ENCODE peak calls at places on chromosome 2, in four cellular contexts. E, A, H and R are unnamed samples.

GRCh38 chr2:120516323-120517314 is 170.7 kb downstream of the INHBB start:
- DNase-seq in E (no peak), A (no peak), H (no peak), R (no peak)

GRCh38 chr2:72081450-72081849 is 66.2 kb downstream of the CYP26B1 start:
- DNase-seq in E (no peak), A (no peak), H (no peak), R (no peak)

GRCh38 chr2:48415765-48416515 is 114.0 kb upstream of the STON1 start:
- DNase-seq in E (peak; percentile 52), A (peak; percentile 26), H (no peak), R (no peak)

GRCh38 chr2:29062371-29062770 is 12.0 kb downstream of the PCARE start:
- DNase-seq in E (no peak), A (no peak), H (no peak), R (no peak)

GRCh38 chr2:149690825-149691224 is 103.2 kb upstream of the MMADHC start:
- DNase-seq in E (no peak), A (no peak), H (no peak), R (no peak)

GRCh38 chr2:73323551-73323950 is 30.2 kb upstream of the EGR4 start:
- DNase-seq in E (no peak), A (no peak), H (no peak), R (no peak)

GRCh38 chr2:3309496-3310355 is 67.9 kb downstream of the EIPR1 start:
- DNase-seq in E (no peak), A (no peak), H (no peak), R (no peak)

GRCh38 chr2:15426606-15427005 is 134.5 kb downstream of the NBAS start:
- DNase-seq in E (no peak), A (no peak), H (no peak), R (no peak)

GRCh38 chr2:37283207-37283606 is 41.4 kb downstream of the PRKD3 start:
- DNase-seq in E (no peak), A (no peak), H (no peak), R (no peak)

GRCh38 chr2:62152000-62152399 is 43.9 kb upstream of the B3GNT2 start:
- DNase-seq in E (no peak), A (peak; percentile 64), H (no peak), R (no peak)

GRCh38 chr2:235045973-235046343 is 94.1 kb downstream of the SH3BP4 start:
- DNase-seq in E (no peak), A (no peak), H (no peak), R (no peak)

GRCh38 chr2:181468313-181468712 is 11.1 kb downstream of the ITGA4 start:
- DNase-seq in E (no peak), A (no peak), H (no peak), R (no peak)

GRCh38 chr2:70931376-70932000 is 4.2 kb upstream of the ATP6V1B1 start:
- DNase-seq in E (no peak), A (no peak), H (no peak), R (no peak)

GRCh38 chr2:200442471-200442870 is 67.4 kb downstream of the KCTD18 start:
- DNase-seq in E (no peak), A (no peak), H (no peak), R (no peak)

GRCh38 chr2:231482806-231483391 is 18.6 kb upstream of the NCL start:
- DNase-seq in E (peak; percentile 89), A (peak; percentile 69), H (peak; percentile 82), R (peak; percentile 62)
- TF ChIP-seq CTCF in E (peak; percentile 98), A (peak; percentile 86), H (peak; percentile 95), R (peak; percentile 89)

DNA sequence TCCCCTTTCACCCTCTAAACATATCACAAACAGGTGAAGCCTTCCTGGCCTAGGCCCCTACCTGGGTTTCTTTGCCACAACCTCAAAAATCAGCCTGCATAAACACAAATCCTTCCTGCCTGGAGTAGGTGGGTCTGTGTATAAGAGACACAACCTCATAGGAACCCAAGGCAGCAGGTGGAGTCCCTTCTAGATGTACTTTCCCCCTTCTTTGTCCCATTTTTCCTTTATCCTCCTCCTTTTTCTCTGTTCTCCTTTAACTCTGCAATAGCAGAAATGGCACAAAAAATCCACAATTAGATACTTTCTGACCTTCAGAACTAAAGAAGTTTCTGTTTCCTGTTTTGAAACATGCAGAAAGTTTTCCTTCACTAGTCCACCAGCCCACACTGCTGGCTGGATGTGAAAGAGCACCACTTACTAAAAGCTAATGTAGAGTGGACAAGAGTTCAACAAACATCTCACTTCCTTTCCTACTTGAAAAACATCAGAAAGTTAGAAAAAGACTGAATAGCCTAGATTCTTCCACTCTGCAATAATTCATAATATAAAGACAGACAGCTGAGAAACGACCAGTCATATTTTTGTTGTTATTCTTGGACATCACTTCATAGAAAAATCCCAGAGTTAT is 11.2 kb downstream of the SLC40A1 start:
- DNase-seq in E (no peak), A (no peak), H (no peak), R (no peak)
- TF ChIP-seq CTCF in E (no peak), A (no peak), H (no peak), R (no peak)

GRCh38 chr2:112662702-112663101 is 17.0 kb downstream of the SLC20A1 start:
- DNase-seq in E (no peak), A (no peak), H (no peak), R (no peak)

GRCh38 chr2:112658820-112659667 is 13.3 kb downstream of the SLC20A1 start:
- DNase-seq in E (no peak), A (peak; percentile 41), H (no peak), R (no peak)

GRCh38 chr2:112660138-112660537 is 14.4 kb downstream of the SLC20A1 start:
- DNase-seq in E (no peak), A (no peak), H (no peak), R (no peak)

GRCh38 chr2:112664689-112665088 is 18.9 kb downstream of the SLC20A1 start:
- DNase-seq in E (no peak), A (no peak), H (no peak), R (no peak)

GRCh38 chr2:112661656-112662305 is 16.0 kb downstream of the SLC20A1 start:
- DNase-seq in E (no peak), A (peak; percentile 58), H (no peak), R (no peak)
- TF ChIP-seq CTCF in E (no peak), A (no peak), H (no peak), R (no peak)

GRCh38 chr2:8882094-8882493 is 44.7 kb upstream of the KIDINS220 start:
- DNase-seq in E (no peak), A (peak; percentile 55), H (peak; percentile 50), R (no peak)
- TF ChIP-seq CTCF in E (peak; percentile 27), A (peak; percentile 29), H (no peak), R (no peak)

GRCh38 chr2:219731173-219731572 is 103.7 kb downstream of the SLC4A3 start:
- DNase-seq in E (no peak), A (no peak), H (no peak), R (no peak)
- TF ChIP-seq CTCF in E (no peak), A (peak; percentile 13), H (no peak), R (no peak)

GRCh38 chr2:84492571-84492970 is 23.7 kb upstream of the DNAH6 start:
- DNase-seq in E (no peak), A (no peak), H (no peak), R (no peak)
- TF ChIP-seq CTCF in E (no peak), A (peak; percentile 28), H (no peak), R (no peak)

GRCh38 chr2:238287702-238288649 is at the start of gene PER2:
- DNase-seq in E (peak; percentile 50), A (peak; percentile 91), H (peak; percentile 69), R (peak; percentile 79)
- TF ChIP-seq CTCF in E (no peak), A (peak; percentile 19), H (no peak), R (no peak)

DNA sequence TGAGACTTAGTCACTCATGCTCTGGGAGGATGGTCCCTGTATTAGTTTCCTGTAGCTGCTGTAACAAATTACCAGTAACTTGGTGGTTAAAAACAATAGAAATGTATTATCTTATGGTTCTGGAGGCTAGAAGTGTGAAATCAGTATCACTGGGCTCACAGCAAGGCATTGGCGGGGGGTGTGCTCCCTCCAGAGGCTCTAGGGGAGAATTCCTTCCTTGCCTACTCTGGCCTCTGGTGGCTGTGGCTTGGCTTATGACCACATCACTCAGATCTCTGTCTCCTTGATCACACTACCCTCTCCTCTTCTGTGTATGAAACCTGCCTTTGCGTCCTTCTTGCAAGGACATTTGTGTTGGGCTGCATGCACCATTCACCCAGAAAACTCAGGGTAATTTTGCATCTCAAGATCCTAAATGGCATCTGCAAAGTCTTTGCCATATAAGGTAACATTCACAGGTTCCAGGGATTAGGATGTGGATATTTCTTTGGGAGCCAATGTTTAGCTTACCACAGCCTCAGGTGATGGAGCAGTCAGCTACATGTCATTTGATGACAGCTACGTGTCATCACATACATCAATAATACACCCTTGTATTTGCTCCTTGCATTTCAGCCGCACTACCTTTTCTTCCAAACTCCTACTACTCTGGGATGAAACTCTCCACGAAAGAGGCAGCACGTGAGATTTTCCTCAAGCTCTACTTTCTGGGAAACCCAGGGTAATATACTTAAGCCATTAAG is 49.6 kb upstream of the POU3F3 start:
- DNase-seq in E (no peak), A (no peak), H (no peak), R (no peak)
- TF ChIP-seq CTCF in E (no peak), A (no peak), H (no peak), R (no peak)

GRCh38 chr2:187993516-187993915 is 298.2 kb upstream of the GULP1 start:
- DNase-seq in E (no peak), A (no peak), H (no peak), R (no peak)

GRCh38 chr2:187996630-187997029 is 295.0 kb upstream of the GULP1 start:
- DNase-seq in E (no peak), A (no peak), H (no peak), R (no peak)

GRCh38 chr2:187991389-187991788 is 300.3 kb upstream of the GULP1 start:
- DNase-seq in E (no peak), A (no peak), H (no peak), R (no peak)

GRCh38 chr2:187995556-187995955 is 296.1 kb upstream of the GULP1 start:
- DNase-seq in E (no peak), A (no peak), H (no peak), R (no peak)

GRCh38 chr2:187994464-187995331 is 297.0 kb upstream of the GULP1 start:
- DNase-seq in E (no peak), A (no peak), H (no peak), R (no peak)
- TF ChIP-seq CTCF in E (no peak), A (no peak), H (no peak), R (no peak)

GRCh38 chr2:22126978-22127377 is 1003.2 kb downstream of the TDRD15 start:
- DNase-seq in E (no peak), A (no peak), H (no peak), R (no peak)

DNA sequence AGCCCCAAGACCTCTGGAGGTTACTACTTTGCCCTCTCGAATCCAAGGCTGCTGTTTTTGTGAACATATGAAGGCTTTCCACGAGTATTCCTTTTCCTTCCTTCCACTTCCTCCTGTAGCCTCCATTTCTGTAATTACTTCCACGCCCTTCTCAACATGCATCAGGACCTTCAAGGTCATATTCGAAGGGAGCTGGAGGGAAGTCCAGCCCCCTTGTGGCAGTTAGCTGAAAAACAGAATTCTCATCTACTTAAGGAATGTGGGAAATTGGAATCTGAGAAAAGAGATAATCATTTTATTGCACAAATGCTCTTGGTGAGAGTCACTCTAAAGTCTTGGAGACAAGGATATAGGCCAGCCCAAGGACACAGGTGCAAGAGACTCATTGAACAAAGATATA is 1000.2 kb downstream of the TDRD15 start:
- DNase-seq in E (no peak), A (peak; percentile 18), H (no peak), R (no peak)
- TF ChIP-seq CTCF in E (peak; percentile 31), A (no peak), H (no peak), R (no peak)